ENCODE peak calls at places on chromosomes 5 and 9, in ten cellular contexts. Z is kidney epithelial cell; J is AG08396; W is adrenal gland; A is iPS-NIHi11; F is CD4-positive, alpha-beta T cell; B is Jurkat, Clone E6-1; N is stomach; K is caudate nucleus; T is astrocyte of the spinal cord. R is an unnamed sample.

GRCh38 chr5:120139039-120139438 is 325.1 kb upstream of the PRR16 start:
- DNase-seq in Z (peak), J (peak), W (peak), A (no peak), F (no peak), B (no peak), N (no peak), K (no peak), T (peak), R (peak)

GRCh38 chr9:116137581-116137980 is 16.0 kb upstream of the PAPPA start:
- DNase-seq in Z (no peak), J (no peak), W (no peak), A (no peak), F (no peak), B (no peak), N (no peak), K (no peak), T (no peak), R (no peak)

GRCh38 chr9:34546834-34547827 is 24.3 kb upstream of the ENHO start:
- DNase-seq in Z (no peak), J (peak), W (peak), A (peak), F (peak), B (peak), N (peak), K (peak), T (peak), R (peak)

GRCh38 chr5:153982206-153982605 is 56.5 kb downstream of the FAM114A2 start:
- DNase-seq in Z (no peak), J (no peak), W (no peak), A (no peak), F (no peak), B (no peak), N (no peak), K (no peak), T (no peak), R (no peak)

GRCh38 chr5:21654-22233 is 70.2 kb upstream of the PLEKHG4B start:
- DNase-seq in Z (no peak), J (no peak), W (no peak), A (no peak), F (no peak), B (peak), N (no peak), K (no peak), T (peak), R (no peak)

GRCh38 chr5:173689171-173689676 is 72.8 kb upstream of the BOD1 start:
- DNase-seq in Z (peak), J (no peak), W (no peak), A (no peak), F (no peak), B (no peak), N (peak), K (no peak), T (no peak), R (no peak)

GRCh38 chr9:94861589-94862241 is 135.2 kb downstream of the AOPEP start:
- DNase-seq in Z (no peak), J (peak), W (no peak), A (no peak), F (no peak), B (no peak), N (no peak), K (no peak), T (no peak), R (no peak)

GRCh38 chr5:172730222-172730621 is 40.8 kb downstream of the DUSP1 start:
- DNase-seq in Z (no peak), J (no peak), W (no peak), A (no peak), F (no peak), B (no peak), N (no peak), K (no peak), T (no peak), R (no peak)

GRCh38 chr9:86487222-86487841 is 133.1 kb upstream of the TUT7 start:
- DNase-seq in Z (no peak), J (peak), W (no peak), A (peak), F (no peak), B (peak), N (no peak), K (no peak), T (peak), R (no peak)

GRCh38 chr5:95883185-95884020 is 60.9 kb upstream of the GLRX start:
- DNase-seq in Z (no peak), J (no peak), W (no peak), A (no peak), F (no peak), B (no peak), N (no peak), K (no peak), T (no peak), R (no peak)

GRCh38 chr5:175489693-175490443 is 11.5 kb downstream of the SFXN1 start:
- DNase-seq in Z (no peak), J (no peak), W (no peak), A (no peak), F (no peak), B (no peak), N (no peak), K (no peak), T (no peak), R (no peak)

GRCh38 chr5:128002420-128002819 is 81.1 kb upstream of the SLC12A2 start:
- DNase-seq in Z (no peak), J (no peak), W (no peak), A (no peak), F (no peak), B (no peak), N (no peak), K (no peak), T (peak), R (no peak)

R was measured in prostate gland.